ENCODE peak calls at places on chromosome 4, in six cellular contexts. W is cardiac muscle cell, Y is fibroblast of pulmonary artery, L is GM12865, E is HFF-Myc, H is AG09309. J is an unnamed sample.
A peak's percentile ranks its signal among the peaks of the same experiment; 100 is the strongest.

GRCh38 chr4:52019941-52020657 is at the start of gene LRRC66:
- DNase-seq in W (no peak), Y (peak; percentile 26), L (no peak), E (no peak), H (no peak), J (no peak)

GRCh38 chr4:34193451-34194154 is 2050.7 kb downstream of the ARAP2 start:
- DNase-seq in W (peak; percentile 51), Y (peak; percentile 49), L (no peak), E (no peak), H (no peak), J (no peak)

GRCh38 chr4:182144621-182145359 is 98.4 kb upstream of the TENM3 start:
- DNase-seq in W (no peak), Y (peak; percentile 15), L (peak; percentile 15), E (no peak), H (no peak), J (no peak)

GRCh38 chr4:123977623-123978022 is 581.0 kb downstream of the SPRY1 start:
- DNase-seq in W (no peak), Y (no peak), L (no peak), E (no peak), H (no peak), J (no peak)

GRCh38 chr4:75429208-75429607 is 85.0 kb downstream of the RCHY1 start:
- DNase-seq in W (no peak), Y (no peak), L (peak; percentile 52), E (no peak), H (no peak), J (no peak)

GRCh38 chr4:26503427-26503826 is 13.1 kb upstream of the CCKAR start:
- DNase-seq in W (no peak), Y (no peak), L (no peak), E (no peak), H (no peak), J (no peak)

GRCh38 chr4:121777625-121778024 is 12.7 kb upstream of the SMIM43 start:
- DNase-seq in W (no peak), Y (no peak), L (peak; percentile 43), E (no peak), H (no peak), J (no peak)

GRCh38 chr4:138110815-138111214 is 131.3 kb downstream of the SLC7A11 start:
- DNase-seq in W (peak; percentile 5), Y (peak; percentile 52), L (no peak), E (no peak), H (no peak), J (no peak)

GRCh38 chr4:146098397-146098796 is 77.1 kb upstream of the LSM6 start:
- DNase-seq in W (no peak), Y (no peak), L (peak; percentile 83), E (no peak), H (no peak), J (no peak)

GRCh38 chr4:1448589-1449420 is 42.6 kb upstream of the NKX1-1 start:
- DNase-seq in W (no peak), Y (no peak), L (no peak), E (no peak), H (no peak), J (no peak)

GRCh38 chr4:70518716-70519115 is 347 bp downstream of the AMTN start:
- DNase-seq in W (no peak), Y (no peak), L (no peak), E (no peak), H (no peak), J (no peak)

GRCh38 chr4:144202091-144202490 is 61.6 kb upstream of the GYPA start:
- DNase-seq in W (no peak), Y (no peak), L (no peak), E (no peak), H (no peak), J (no peak)

GRCh38 chr4:54525602-54526001 is 132.2 kb upstream of the KIT start:
- DNase-seq in W (peak; percentile 95), Y (peak; percentile 96), L (no peak), E (peak; percentile 37), H (peak; percentile 60), J (no peak)

GRCh38 chr4:110396963-110397362 is 79.0 kb upstream of the ENPEP start:
- DNase-seq in W (no peak), Y (no peak), L (no peak), E (no peak), H (no peak), J (no peak)

GRCh38 chr4:84944952-84945351 is 21.5 kb downstream of the WDFY3 start:
- DNase-seq in W (peak; percentile 11), Y (peak; percentile 40), L (no peak), E (no peak), H (no peak), J (no peak)

GRCh38 chr4:140102406-140102805 is 51.6 kb downstream of the MAML3 start:
- DNase-seq in W (no peak), Y (no peak), L (no peak), E (no peak), H (no peak), J (no peak)

GRCh38 chr4:102322736-102323135 is 22.5 kb downstream of the SLC39A8 start:
- DNase-seq in W (no peak), Y (no peak), L (no peak), E (no peak), H (no peak), J (no peak)
- TF ChIP-seq CTCF in W (no peak), Y (no peak), L (no peak), E (no peak), H (no peak), J (no peak)

GRCh38 chr4:94635172-94635571 is 122.6 kb upstream of the BMPR1B start:
- DNase-seq in W (peak; percentile 39), Y (peak; percentile 49), L (no peak), E (no peak), H (no peak), J (no peak)
- TF ChIP-seq CTCF in W (no peak), Y (no peak), L (no peak), E (no peak), H (no peak), J (no peak)

GRCh38 chr4:6354626-6355025 is 85.0 kb downstream of the WFS1 start:
- DNase-seq in W (no peak), Y (no peak), L (no peak), E (no peak), H (no peak), J (no peak)
- TF ChIP-seq CTCF in W (no peak), Y (no peak), L (no peak), E (no peak), H (no peak), J (no peak)

DNA sequence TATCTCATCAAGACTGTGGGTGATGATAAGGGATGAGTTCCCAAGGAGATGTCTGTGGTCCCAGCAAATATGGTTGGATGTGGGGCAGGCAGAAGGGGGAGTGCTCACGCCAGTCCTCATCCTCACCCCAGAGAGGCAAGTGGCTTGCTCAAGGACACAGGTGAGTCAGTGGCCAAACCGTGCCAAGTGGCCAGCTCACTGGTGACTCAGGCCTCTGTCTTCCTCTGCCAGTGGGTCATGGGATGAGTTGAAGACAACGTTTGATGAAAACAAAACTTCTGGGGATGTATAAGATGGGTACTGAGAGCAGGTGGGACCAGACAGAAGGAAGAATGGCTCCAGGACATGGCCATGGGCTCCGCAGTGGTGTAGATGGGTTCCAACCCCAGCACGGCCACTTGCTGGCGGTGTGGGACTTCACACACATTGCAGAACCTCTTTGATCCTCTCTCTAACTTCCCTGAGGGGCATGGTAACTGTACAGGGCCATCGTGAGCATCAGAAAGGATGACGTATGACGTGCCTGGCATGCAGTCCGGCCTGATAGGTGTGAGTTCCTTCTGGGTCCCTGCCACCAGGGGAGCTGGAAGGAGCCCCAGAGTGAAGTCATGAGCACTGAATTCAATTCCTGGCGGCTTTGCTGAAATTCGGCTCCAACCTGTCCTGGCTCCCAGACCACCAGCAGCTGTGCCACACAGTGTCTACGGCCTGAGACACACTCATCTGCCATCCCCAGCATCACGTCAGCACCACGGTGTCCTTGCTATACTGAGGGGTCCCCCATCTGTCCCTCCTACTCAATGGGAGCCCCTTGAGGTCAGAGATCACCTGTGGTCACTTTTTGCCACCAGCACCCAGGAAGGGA is 41.3 kb upstream of the GPR78 start:
- DNase-seq in W (peak; percentile 18), Y (peak; percentile 26), L (no peak), E (no peak), H (no peak), J (no peak)
- TF ChIP-seq CTCF in W (no peak), Y (no peak), L (no peak), E (no peak), H (no peak), J (no peak)